ENCODE peak calls at places on chromosomes 5 and 9, in ten cellular contexts. One of them, this sample, is unnamed.

GRCh38 chr5:174547814-174548213 is 176.6 kb upstream of the MSX2 start:
- DNase-seq in BJ: no peak
- DNase-seq in AG04450: no peak
- DNase-seq in bronchial epithelial cell: no peak
- DNase-seq in breast epithelium: no peak
- DNase-seq in dorsolateral prefrontal cortex: no peak
- DNase-seq in fibroblast of pulmonary artery: no peak
- DNase-seq in endothelial cell of umbilical vein: no peak
- DNase-seq in cardiac fibroblast: no peak
- DNase-seq in IMR-90: no peak
- DNase-seq in this sample: no peak

GRCh38 chr5:132270706-132271105 is 13.2 kb downstream of the PDLIM4 start:
- DNase-seq in cardiac fibroblast: no peak
- DNase-seq in fibroblast of pulmonary artery: no peak
- DNase-seq in IMR-90: no peak
- DNase-seq in AG04450: no peak
- DNase-seq in bronchial epithelial cell: no peak
- DNase-seq in endothelial cell of umbilical vein: no peak
- DNase-seq in BJ: no peak
- DNase-seq in dorsolateral prefrontal cortex: peak
- DNase-seq in breast epithelium: no peak
- DNase-seq in this sample: no peak

GRCh38 chr9:100222674-100223073 is 123.6 kb downstream of the INVS start:
- DNase-seq in dorsolateral prefrontal cortex: no peak
- DNase-seq in AG04450: no peak
- DNase-seq in fibroblast of pulmonary artery: peak
- DNase-seq in breast epithelium: no peak
- DNase-seq in BJ: peak
- DNase-seq in endothelial cell of umbilical vein: peak
- DNase-seq in bronchial epithelial cell: peak
- DNase-seq in cardiac fibroblast: peak
- DNase-seq in IMR-90: peak
- DNase-seq in this sample: peak

GRCh38 chr5:17833336-17833735 is 199.1 kb downstream of the TAF11L14 start:
- DNase-seq in dorsolateral prefrontal cortex: no peak
- DNase-seq in BJ: no peak
- DNase-seq in endothelial cell of umbilical vein: peak
- DNase-seq in fibroblast of pulmonary artery: no peak
- DNase-seq in IMR-90: peak
- DNase-seq in breast epithelium: no peak
- DNase-seq in AG04450: no peak
- DNase-seq in bronchial epithelial cell: peak
- DNase-seq in cardiac fibroblast: no peak
- DNase-seq in this sample: no peak

GRCh38 chr5:92566113-92566767 is 1014.8 kb downstream of the NR2F1-AS1 start:
- DNase-seq in AG04450: no peak
- DNase-seq in BJ: no peak
- DNase-seq in bronchial epithelial cell: no peak
- DNase-seq in breast epithelium: no peak
- DNase-seq in dorsolateral prefrontal cortex: no peak
- DNase-seq in IMR-90: no peak
- DNase-seq in endothelial cell of umbilical vein: no peak
- DNase-seq in cardiac fibroblast: no peak
- DNase-seq in fibroblast of pulmonary artery: no peak
- DNase-seq in this sample: no peak

GRCh38 chr9:6634441-6634840 is 11.1 kb downstream of the GLDC start:
- DNase-seq in bronchial epithelial cell: no peak
- DNase-seq in BJ: no peak
- DNase-seq in dorsolateral prefrontal cortex: no peak
- DNase-seq in breast epithelium: no peak
- DNase-seq in fibroblast of pulmonary artery: no peak
- DNase-seq in AG04450: no peak
- DNase-seq in IMR-90: no peak
- DNase-seq in cardiac fibroblast: peak
- DNase-seq in endothelial cell of umbilical vein: no peak
- DNase-seq in this sample: no peak

GRCh38 chr5:115461506-115462290 is 82.9 kb downstream of the FEM1C start:
- DNase-seq in AG04450: peak
- DNase-seq in BJ: peak
- DNase-seq in endothelial cell of umbilical vein: peak
- DNase-seq in breast epithelium: no peak
- DNase-seq in IMR-90: peak
- DNase-seq in fibroblast of pulmonary artery: peak
- DNase-seq in dorsolateral prefrontal cortex: no peak
- DNase-seq in cardiac fibroblast: peak
- DNase-seq in bronchial epithelial cell: peak
- DNase-seq in this sample: peak

GRCh38 chr5:137649228-137649890 is 86.5 kb downstream of the KLHL3 start:
- DNase-seq in bronchial epithelial cell: no peak
- DNase-seq in fibroblast of pulmonary artery: peak
- DNase-seq in cardiac fibroblast: peak
- DNase-seq in breast epithelium: no peak
- DNase-seq in IMR-90: peak
- DNase-seq in BJ: no peak
- DNase-seq in AG04450: peak
- DNase-seq in dorsolateral prefrontal cortex: peak
- DNase-seq in endothelial cell of umbilical vein: no peak
- DNase-seq in this sample: no peak

GRCh38 chr9:20620658-20621552 is 1.4 kb downstream of the MLLT3 start:
- DNase-seq in fibroblast of pulmonary artery: peak
- DNase-seq in bronchial epithelial cell: no peak
- DNase-seq in IMR-90: peak
- DNase-seq in breast epithelium: peak
- DNase-seq in endothelial cell of umbilical vein: peak
- DNase-seq in BJ: no peak
- DNase-seq in AG04450: no peak
- DNase-seq in dorsolateral prefrontal cortex: peak
- DNase-seq in cardiac fibroblast: peak
- DNase-seq in this sample: peak

GRCh38 chr9:130432796-130433167 is 12.0 kb upstream of the ASS1 start:
- DNase-seq in AG04450: no peak
- DNase-seq in dorsolateral prefrontal cortex: no peak
- DNase-seq in endothelial cell of umbilical vein: no peak
- DNase-seq in IMR-90: no peak
- DNase-seq in bronchial epithelial cell: no peak
- DNase-seq in fibroblast of pulmonary artery: no peak
- DNase-seq in BJ: no peak
- DNase-seq in breast epithelium: no peak
- DNase-seq in cardiac fibroblast: no peak
- DNase-seq in this sample: no peak

GRCh38 chr9:16321461-16322119 is 548.9 kb downstream of the BNC2 start:
- DNase-seq in endothelial cell of umbilical vein: peak
- DNase-seq in cardiac fibroblast: peak
- DNase-seq in AG04450: no peak
- DNase-seq in BJ: no peak
- DNase-seq in fibroblast of pulmonary artery: peak
- DNase-seq in IMR-90: peak
- DNase-seq in dorsolateral prefrontal cortex: no peak
- DNase-seq in breast epithelium: no peak
- DNase-seq in bronchial epithelial cell: peak
- DNase-seq in this sample: no peak

GRCh38 chr9:136564379-136564988 is 18.6 kb upstream of the NOTCH1 start:
- DNase-seq in IMR-90: peak
- DNase-seq in AG04450: no peak
- DNase-seq in endothelial cell of umbilical vein: no peak
- DNase-seq in BJ: no peak
- DNase-seq in breast epithelium: no peak
- DNase-seq in dorsolateral prefrontal cortex: no peak
- DNase-seq in fibroblast of pulmonary artery: peak
- DNase-seq in bronchial epithelial cell: peak
- DNase-seq in cardiac fibroblast: peak
- DNase-seq in this sample: peak

GRCh38 chr9:105007143-105007542 is 79.2 kb upstream of the ABCA1 start:
- DNase-seq in fibroblast of pulmonary artery: peak
- DNase-seq in dorsolateral prefrontal cortex: no peak
- DNase-seq in BJ: peak
- DNase-seq in cardiac fibroblast: peak
- DNase-seq in IMR-90: peak
- DNase-seq in AG04450: peak
- DNase-seq in breast epithelium: no peak
- DNase-seq in endothelial cell of umbilical vein: peak
- DNase-seq in bronchial epithelial cell: peak
- DNase-seq in this sample: no peak

GRCh38 chr9:82548030-82548429 is 514.9 kb downstream of the RASEF start:
- DNase-seq in cardiac fibroblast: no peak
- DNase-seq in IMR-90: no peak
- DNase-seq in fibroblast of pulmonary artery: no peak
- DNase-seq in BJ: no peak
- DNase-seq in dorsolateral prefrontal cortex: no peak
- DNase-seq in AG04450: no peak
- DNase-seq in endothelial cell of umbilical vein: no peak
- DNase-seq in bronchial epithelial cell: no peak
- DNase-seq in breast epithelium: no peak
- DNase-seq in this sample: no peak

GRCh38 chr9:128125575-128126354 is 1.8 kb downstream of the PTGES2 start:
- DNase-seq in IMR-90: no peak
- DNase-seq in bronchial epithelial cell: no peak
- DNase-seq in endothelial cell of umbilical vein: no peak
- DNase-seq in cardiac fibroblast: no peak
- DNase-seq in fibroblast of pulmonary artery: no peak
- DNase-seq in breast epithelium: no peak
- DNase-seq in AG04450: no peak
- DNase-seq in dorsolateral prefrontal cortex: no peak
- DNase-seq in BJ: no peak
- DNase-seq in this sample: peak
- TF ChIP-seq CTCF in IMR-90: no peak
- TF ChIP-seq CTCF in bronchial epithelial cell: no peak
- TF ChIP-seq CTCF in endothelial cell of umbilical vein: no peak
- TF ChIP-seq CTCF in cardiac fibroblast: no peak
- TF ChIP-seq CTCF in fibroblast of pulmonary artery: no peak
- TF ChIP-seq CTCF in breast epithelium: no peak
- TF ChIP-seq CTCF in AG04450: no peak
- TF ChIP-seq CTCF in dorsolateral prefrontal cortex: no peak
- TF ChIP-seq CTCF in BJ: no peak
- TF ChIP-seq CTCF in this sample: no peak

GRCh38 chr9:17578911-17579793 is at the start of gene SH3GL2:
- DNase-seq in IMR-90: peak
- DNase-seq in breast epithelium: no peak
- DNase-seq in cardiac fibroblast: peak
- DNase-seq in fibroblast of pulmonary artery: peak
- DNase-seq in BJ: no peak
- DNase-seq in bronchial epithelial cell: peak
- DNase-seq in AG04450: no peak
- DNase-seq in endothelial cell of umbilical vein: no peak
- DNase-seq in dorsolateral prefrontal cortex: peak
- DNase-seq in this sample: peak
- H3K4me3 ChIP-seq in IMR-90: peak
- H3K4me3 ChIP-seq in breast epithelium: peak
- H3K4me3 ChIP-seq in cardiac fibroblast: peak
- H3K4me3 ChIP-seq in fibroblast of pulmonary artery: peak
- H3K4me3 ChIP-seq in BJ: peak
- H3K4me3 ChIP-seq in bronchial epithelial cell: peak
- H3K4me3 ChIP-seq in AG04450: peak
- H3K4me3 ChIP-seq in endothelial cell of umbilical vein: peak
- H3K4me3 ChIP-seq in dorsolateral prefrontal cortex: peak
- H3K4me3 ChIP-seq in this sample: no peak

GRCh38 chr9:87668222-87668621 is 57.7 kb upstream of the CTSL start:
- DNase-seq in cardiac fibroblast: no peak
- DNase-seq in AG04450: no peak
- DNase-seq in IMR-90: no peak
- DNase-seq in fibroblast of pulmonary artery: no peak
- DNase-seq in dorsolateral prefrontal cortex: no peak
- DNase-seq in bronchial epithelial cell: no peak
- DNase-seq in BJ: no peak
- DNase-seq in breast epithelium: no peak
- DNase-seq in endothelial cell of umbilical vein: no peak
- DNase-seq in this sample: no peak

GRCh38 chr9:87668722-87669121 is 57.2 kb upstream of the CTSL start:
- DNase-seq in BJ: no peak
- DNase-seq in cardiac fibroblast: no peak
- DNase-seq in fibroblast of pulmonary artery: no peak
- DNase-seq in bronchial epithelial cell: no peak
- DNase-seq in IMR-90: no peak
- DNase-seq in AG04450: no peak
- DNase-seq in dorsolateral prefrontal cortex: no peak
- DNase-seq in breast epithelium: no peak
- DNase-seq in endothelial cell of umbilical vein: no peak
- DNase-seq in this sample: no peak

GRCh38 chr9:87664153-87665060 is 61.5 kb upstream of the CTSL start:
- DNase-seq in endothelial cell of umbilical vein: no peak
- DNase-seq in fibroblast of pulmonary artery: no peak
- DNase-seq in dorsolateral prefrontal cortex: no peak
- DNase-seq in AG04450: no peak
- DNase-seq in BJ: no peak
- DNase-seq in bronchial epithelial cell: no peak
- DNase-seq in cardiac fibroblast: no peak
- DNase-seq in breast epithelium: no peak
- DNase-seq in IMR-90: no peak
- DNase-seq in this sample: no peak

GRCh38 chr9:87665516-87665915 is 60.4 kb upstream of the CTSL start:
- DNase-seq in breast epithelium: no peak
- DNase-seq in IMR-90: no peak
- DNase-seq in cardiac fibroblast: no peak
- DNase-seq in endothelial cell of umbilical vein: no peak
- DNase-seq in fibroblast of pulmonary artery: no peak
- DNase-seq in bronchial epithelial cell: no peak
- DNase-seq in AG04450: no peak
- DNase-seq in BJ: no peak
- DNase-seq in dorsolateral prefrontal cortex: no peak
- DNase-seq in this sample: no peak

GRCh38 chr9:87667164-87667738 is 58.7 kb upstream of the CTSL start:
- DNase-seq in IMR-90: no peak
- DNase-seq in breast epithelium: no peak
- DNase-seq in bronchial epithelial cell: no peak
- DNase-seq in dorsolateral prefrontal cortex: no peak
- DNase-seq in cardiac fibroblast: peak
- DNase-seq in AG04450: no peak
- DNase-seq in endothelial cell of umbilical vein: peak
- DNase-seq in BJ: no peak
- DNase-seq in fibroblast of pulmonary artery: peak
- DNase-seq in this sample: peak
- TF ChIP-seq CTCF in IMR-90: no peak
- TF ChIP-seq CTCF in breast epithelium: no peak
- TF ChIP-seq CTCF in bronchial epithelial cell: peak
- TF ChIP-seq CTCF in dorsolateral prefrontal cortex: peak
- TF ChIP-seq CTCF in cardiac fibroblast: peak
- TF ChIP-seq CTCF in AG04450: peak
- TF ChIP-seq CTCF in endothelial cell of umbilical vein: no peak
- TF ChIP-seq CTCF in BJ: peak
- TF ChIP-seq CTCF in fibroblast of pulmonary artery: peak
- TF ChIP-seq CTCF in this sample: peak

DNA sequence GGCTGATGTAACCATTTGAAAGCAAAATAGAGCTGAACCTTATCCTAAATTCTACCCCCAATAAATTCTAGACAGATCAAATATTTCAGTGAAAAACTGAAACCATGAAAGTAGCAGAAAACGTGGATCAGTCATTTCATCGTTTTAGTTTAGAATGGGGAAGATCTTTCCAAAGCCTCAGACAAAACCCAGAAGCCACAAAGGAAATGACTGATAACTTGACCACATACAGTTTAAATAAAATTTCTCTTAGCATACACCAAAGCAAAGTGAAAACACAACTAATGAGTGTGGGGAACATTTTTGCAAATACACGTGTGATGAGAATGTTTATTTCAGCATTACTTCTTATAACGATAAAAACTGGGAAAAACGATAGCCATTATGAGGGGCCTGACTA is 284.8 kb downstream of the ADGRV1 start:
- DNase-seq in IMR-90: no peak
- DNase-seq in cardiac fibroblast: no peak
- DNase-seq in bronchial epithelial cell: no peak
- DNase-seq in fibroblast of pulmonary artery: no peak
- DNase-seq in BJ: no peak
- DNase-seq in dorsolateral prefrontal cortex: no peak
- DNase-seq in AG04450: no peak
- DNase-seq in breast epithelium: no peak
- DNase-seq in endothelial cell of umbilical vein: no peak
- DNase-seq in this sample: peak
- H3K4me3 ChIP-seq in IMR-90: no peak
- H3K4me3 ChIP-seq in cardiac fibroblast: no peak
- H3K4me3 ChIP-seq in bronchial epithelial cell: no peak
- H3K4me3 ChIP-seq in fibroblast of pulmonary artery: no peak
- H3K4me3 ChIP-seq in BJ: no peak
- H3K4me3 ChIP-seq in dorsolateral prefrontal cortex: no peak
- H3K4me3 ChIP-seq in AG04450: no peak
- H3K4me3 ChIP-seq in breast epithelium: no peak
- H3K4me3 ChIP-seq in endothelial cell of umbilical vein: no peak
- H3K4me3 ChIP-seq in this sample: no peak